ENCODE peak calls at places on chromosomes 4 and X, in five cellular contexts. C is HL-60, N is right atrium auricular region, T is heart left ventricle, V is fibroblast of mammary gland. I is an unnamed sample.

GRCh38 chrX:153587342-153587741 is 11.6 kb downstream of the CCNQ start:
- DNase-seq in C (no peak), N (no peak), T (no peak), V (no peak), I (no peak)

GRCh38 chr4:8335848-8336247 is 66.3 kb downstream of the HTRA3 start:
- DNase-seq in C (no peak), N (no peak), T (no peak), V (no peak), I (no peak)

GRCh38 chr4:86033171-86033570 is 326.7 kb downstream of the MAPK10 start:
- DNase-seq in C (peak; percentile 3), N (peak; percentile 72), T (peak; percentile 44), V (peak; percentile 92), I (peak; percentile 95)

GRCh38 chr4:107183155-107183774 is 147.2 kb upstream of the DKK2 start:
- DNase-seq in C (peak; percentile 42), N (no peak), T (peak; percentile 16), V (peak; percentile 73), I (peak; percentile 72)

GRCh38 chr4:11765849-11766453 is 337.3 kb upstream of the HS3ST1 start:
- DNase-seq in C (peak; percentile 17), N (no peak), T (no peak), V (peak; percentile 59), I (peak; percentile 51)

GRCh38 chr4:688695-689497 is at the start of gene SLC49A3:
- DNase-seq in C (no peak), N (no peak), T (no peak), V (no peak), I (no peak)

GRCh38 chr4:65422109-65422508 is 248.2 kb downstream of the EPHA5 start:
- DNase-seq in C (no peak), N (no peak), T (no peak), V (no peak), I (no peak)

GRCh38 chrX:113892401-113892800 is 691.5 kb upstream of the HTR2C start:
- DNase-seq in C (no peak), N (no peak), T (no peak), V (no peak), I (no peak)

GRCh38 chr4:41631538-41631937 is 93.6 kb downstream of the LIMCH1 start:
- DNase-seq in C (no peak), N (no peak), T (no peak), V (no peak), I (no peak)

GRCh38 chrX:11755724-11756123 is 2.3 kb upstream of the MSL3 start:
- DNase-seq in C (no peak), N (no peak), T (no peak), V (no peak), I (no peak)

GRCh38 chrX:11754958-11755645 is 2.9 kb upstream of the MSL3 start:
- DNase-seq in C (no peak), N (no peak), T (no peak), V (no peak), I (no peak)

GRCh38 chrX:11757729-11758399 is at the start of gene MSL3:
- DNase-seq in C (no peak), N (no peak), T (peak; percentile 64), V (peak; percentile 63), I (peak; percentile 61)

GRCh38 chrX:11757397-11757728 is 674 bp upstream of the MSL3 start:
- DNase-seq in C (no peak), N (no peak), T (no peak), V (no peak), I (no peak)

GRCh38 chrX:11756354-11757318 is 1.4 kb upstream of the MSL3 start:
- DNase-seq in C (peak; percentile 26), N (no peak), T (no peak), V (peak; percentile 52), I (peak; percentile 1)
- H3K4me3 ChIP-seq in C (no peak overlapping the region), N (no peak overlapping the region), T (peak overlapping the region; percentile 71), V (peak overlapping the region; percentile 37), I (no peak overlapping the region)

GRCh38 chr4:84967292-84967651 is 782 bp upstream of the WDFY3 start:
- DNase-seq in C (no peak), N (no peak), T (no peak), V (peak; percentile 66), I (peak; percentile 35)

GRCh38 chr4:84966382-84967291 is at the start of gene WDFY3:
- DNase-seq in C (peak; percentile 92), N (peak; percentile 89), T (peak; percentile 90), V (peak; percentile 91), I (peak; percentile 89)

GRCh38 chr4:84965558-84966381 is 720 bp downstream of the WDFY3 start:
- DNase-seq in C (no peak), N (no peak), T (peak; percentile 46), V (peak; percentile 32), I (peak; percentile 46)

GRCh38 chr4:84968936-84969335 is 2.4 kb upstream of the WDFY3 start:
- DNase-seq in C (no peak), N (no peak), T (no peak), V (peak; percentile 14), I (no peak)

DNA sequence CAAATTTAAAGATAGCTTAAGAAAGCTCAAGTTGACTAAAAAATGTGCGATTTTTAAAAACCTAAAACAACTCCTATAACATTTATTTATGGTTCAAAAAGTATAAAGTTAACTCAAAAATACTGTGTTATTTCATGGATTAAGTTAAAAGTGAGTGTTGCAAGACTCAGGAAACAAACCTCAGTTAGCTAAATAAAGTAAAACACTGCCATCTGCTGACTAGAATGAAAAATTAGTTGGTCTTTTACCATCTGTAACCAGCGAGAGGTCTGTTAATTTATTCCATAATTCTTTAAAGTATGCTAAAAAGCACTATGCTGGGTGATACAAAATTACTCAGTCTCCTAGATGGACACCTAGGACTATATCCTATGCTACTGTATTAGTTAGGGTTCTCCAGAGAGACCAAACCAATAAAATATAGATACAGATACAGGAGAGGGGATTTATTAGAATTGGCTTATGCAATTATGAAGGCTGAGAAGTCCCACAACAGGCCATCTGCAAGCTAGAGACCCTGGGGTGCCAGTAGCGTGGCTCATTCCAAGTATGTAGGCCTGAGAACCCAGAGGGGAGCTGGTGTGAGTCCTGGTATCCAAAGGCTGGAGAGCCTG is 4.9 kb upstream of the WDFY3 start:
- DNase-seq in C (no peak), N (no peak), T (no peak), V (peak; percentile 77), I (peak; percentile 69)
- TF ChIP-seq CTCF in C (peak; percentile 7), N (peak; percentile 70), T (peak; percentile 47), V (peak; percentile 48), I (peak; percentile 32)

GRCh38 chr4:117817316-117817715 is 217.0 kb upstream of the NDST3 start:
- DNase-seq in C (no peak), N (no peak), T (no peak), V (no peak), I (peak; percentile 22)
- H3K4me3 ChIP-seq in C (no peak overlapping the region), N (no peak overlapping the region), T (no peak overlapping the region), V (no peak overlapping the region), I (no peak overlapping the region)

DNA sequence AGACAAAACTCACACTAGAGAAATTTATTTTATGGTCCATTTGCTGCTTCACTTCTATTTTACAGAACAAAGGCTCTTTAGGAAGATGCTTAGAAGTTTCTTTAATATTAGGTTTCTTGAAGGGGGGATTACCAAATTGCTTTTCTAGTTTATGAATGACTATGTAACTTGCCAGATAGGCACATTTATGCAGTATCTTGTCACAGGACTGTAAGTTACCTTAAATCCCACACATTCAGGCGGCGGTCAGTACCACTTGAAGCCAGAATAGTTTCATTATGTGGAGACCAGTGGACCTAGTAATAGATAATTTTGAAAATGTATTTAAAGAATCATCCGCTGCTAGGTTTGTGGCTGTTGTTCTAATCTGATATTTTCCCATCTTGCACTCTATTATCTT is 18.3 kb downstream of the RBBP7 start:
- DNase-seq in C (no peak), N (no peak), T (no peak), V (no peak), I (no peak)
- TF ChIP-seq CTCF in C (no peak), N (no peak), T (no peak), V (no peak), I (no peak)

DNA sequence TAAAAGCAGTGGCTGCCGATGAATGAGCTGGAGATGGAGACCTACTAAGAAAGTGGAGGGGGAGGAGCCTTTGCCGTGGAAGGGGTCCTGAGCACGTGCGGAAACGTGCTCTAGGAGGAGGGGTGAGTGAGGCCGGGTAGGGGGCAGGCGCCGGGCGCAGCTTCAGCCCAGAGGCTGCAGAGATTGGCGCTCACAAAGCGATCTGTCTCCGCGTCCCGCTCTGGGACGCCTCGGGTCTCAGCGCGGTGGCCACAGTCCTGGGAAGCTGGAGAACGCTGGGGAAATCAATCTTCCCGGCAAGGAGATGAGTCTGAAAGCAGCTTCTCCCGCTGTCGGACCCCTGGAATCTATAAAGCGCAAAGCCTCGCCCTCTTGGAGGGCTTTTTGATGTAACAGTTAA is 460 bp upstream of the ARHGAP6 start:
- DNase-seq in C (no peak), N (no peak), T (no peak), V (no peak), I (peak; percentile 15)
- H3K4me3 ChIP-seq in C (no peak overlapping the region), N (peak overlapping the region; percentile 50), T (peak overlapping the region; percentile 65), V (peak overlapping the region; percentile 60), I (peak overlapping the region; percentile 42)

GRCh38 chr4:159779716-159780115 is 676.8 kb downstream of the RAPGEF2 start:
- DNase-seq in C (no peak), N (no peak), T (no peak), V (no peak), I (no peak)
- TF ChIP-seq CTCF in C (no peak), N (no peak), T (no peak), V (no peak), I (no peak)

DNA sequence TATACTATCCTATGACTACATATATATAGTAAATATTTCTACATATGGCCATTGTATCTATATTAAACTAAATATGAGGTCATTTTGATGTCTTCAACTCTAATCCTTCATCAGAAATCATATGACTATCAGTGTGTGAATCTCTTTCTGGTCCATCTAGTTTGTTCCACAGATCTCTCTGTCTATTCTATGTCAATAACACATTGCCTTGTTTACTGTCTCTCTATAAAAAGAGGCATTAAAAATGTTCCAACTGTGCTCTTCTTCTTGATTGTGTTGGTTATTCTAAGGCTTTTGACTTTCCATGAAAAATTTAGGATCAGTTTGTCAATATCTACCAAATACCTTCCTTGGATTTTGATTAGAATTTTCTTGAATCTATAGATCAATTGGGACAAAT is 338.3 kb upstream of the FSTL5 start:
- DNase-seq in C (no peak), N (no peak), T (no peak), V (no peak), I (no peak)
- H3K4me3 ChIP-seq in C (no peak overlapping the region), N (no peak overlapping the region), T (no peak overlapping the region), V (no peak overlapping the region), I (no peak overlapping the region)

I was measured in astrocyte of the spinal cord.